ENCODE peak calls at places on chromosomes 7 and 10, in seven cellular contexts. A, Q, I, Y, R, H and O are unnamed samples.
A peak's percentile ranks its signal among the peaks of the same experiment; 100 is the strongest.

GRCh38 chr10:68223535-68224165 is 8.3 kb downstream of the ATOH7 start:
- DNase-seq in A (no peak), Q (no peak), I (no peak), Y (no peak), R (no peak), H (no peak), O (no peak)

GRCh38 chr10:35016009-35016408 is 74.1 kb downstream of the CUL2 start:
- DNase-seq in A (no peak), Q (peak; percentile 56), I (no peak), Y (no peak), R (no peak), H (no peak), O (no peak)

GRCh38 chr10:8060704-8061121 is 6.2 kb downstream of the GATA3 start:
- DNase-seq in A (no peak), Q (no peak), I (no peak), Y (no peak), R (no peak), H (no peak), O (no peak)

GRCh38 chr7:33832326-33832725 is 73.0 kb upstream of the BMPER start:
- DNase-seq in A (no peak), Q (no peak), I (no peak), Y (no peak), R (no peak), H (no peak), O (no peak)

GRCh38 chr10:17841055-17841454 is 31.9 kb downstream of the MRC1 start:
- DNase-seq in A (no peak), Q (peak; percentile 59), I (no peak), Y (no peak), R (no peak), H (no peak), O (no peak)

GRCh38 chr7:155483868-155484325 is 26.0 kb downstream of the EN2 start:
- DNase-seq in A (no peak), Q (peak; percentile 8), I (no peak), Y (no peak), R (no peak), H (no peak), O (no peak)

GRCh38 chr10:33180390-33180789 is 154.1 kb downstream of the NRP1 start:
- DNase-seq in A (no peak), Q (no peak), I (no peak), Y (no peak), R (no peak), H (no peak), O (no peak)

GRCh38 chr10:60944159-60944909 is at the start of gene RHOBTB1:
- DNase-seq in A (no peak), Q (peak; percentile 44), I (peak; percentile 83), Y (peak; percentile 84), R (peak; percentile 4), H (peak; percentile 64), O (peak; percentile 43)

GRCh38 chr10:27341001-27341400 is 100.4 kb upstream of the ACBD5 start:
- DNase-seq in A (no peak), Q (no peak), I (no peak), Y (no peak), R (no peak), H (no peak), O (no peak)

GRCh38 chr7:7795736-7796135 is 77.3 kb upstream of the RPA3 start:
- DNase-seq in A (peak; percentile 26), Q (peak; percentile 91), I (no peak), Y (no peak), R (no peak), H (no peak), O (no peak)

GRCh38 chr7:104228442-104228841 is 20.6 kb upstream of the ORC5 start:
- DNase-seq in A (no peak), Q (no peak), I (no peak), Y (no peak), R (no peak), H (no peak), O (no peak)

GRCh38 chr7:104225441-104225840 is 17.6 kb upstream of the ORC5 start:
- DNase-seq in A (no peak), Q (no peak), I (no peak), Y (no peak), R (no peak), H (no peak), O (no peak)

GRCh38 chr7:104230606-104231005 is 22.8 kb upstream of the ORC5 start:
- DNase-seq in A (no peak), Q (no peak), I (no peak), Y (peak; percentile 23), R (no peak), H (no peak), O (no peak)

GRCh38 chr7:104231054-104232046 is 23.5 kb upstream of the ORC5 start:
- DNase-seq in A (no peak), Q (peak; percentile 46), I (peak; percentile 71), Y (peak; percentile 54), R (no peak), H (peak; percentile 44), O (peak; percentile 12)
- H3K4me3 ChIP-seq in A (no peak overlapping the region), Q (no peak overlapping the region), I (no peak overlapping the region), Y (no peak overlapping the region), R (no peak overlapping the region), H (no peak overlapping the region), O (no peak overlapping the region)

GRCh38 chr7:66413379-66414114 is 208.4 kb downstream of the TPST1 start:
- DNase-seq in A (no peak), Q (peak; percentile 68), I (peak; percentile 86), Y (peak; percentile 96), R (peak; percentile 50), H (peak; percentile 49), O (peak; percentile 39)
- TF ChIP-seq CTCF in A (peak; percentile 48), Q (peak; percentile 76), I (peak; percentile 74), Y (peak; percentile 31), R (peak; percentile 25), H (no peak), O (peak; percentile 62)

GRCh38 chr10:96482815-96483588 is 30.7 kb downstream of the TLL2 start:
- DNase-seq in A (no peak), Q (no peak), I (peak; percentile 8), Y (no peak), R (no peak), H (no peak), O (no peak)
- H3K27me3 ChIP-seq in A (no peaks in the 10 kb centered on the region), Q (no peaks in the 10 kb centered on the region), I (no peaks in the 10 kb centered on the region), Y (no peaks in the 10 kb centered on the region), R (no peaks in the 10 kb centered on the region), H (no peaks in the 10 kb centered on the region), O (no peaks in the 10 kb centered on the region)

DNA sequence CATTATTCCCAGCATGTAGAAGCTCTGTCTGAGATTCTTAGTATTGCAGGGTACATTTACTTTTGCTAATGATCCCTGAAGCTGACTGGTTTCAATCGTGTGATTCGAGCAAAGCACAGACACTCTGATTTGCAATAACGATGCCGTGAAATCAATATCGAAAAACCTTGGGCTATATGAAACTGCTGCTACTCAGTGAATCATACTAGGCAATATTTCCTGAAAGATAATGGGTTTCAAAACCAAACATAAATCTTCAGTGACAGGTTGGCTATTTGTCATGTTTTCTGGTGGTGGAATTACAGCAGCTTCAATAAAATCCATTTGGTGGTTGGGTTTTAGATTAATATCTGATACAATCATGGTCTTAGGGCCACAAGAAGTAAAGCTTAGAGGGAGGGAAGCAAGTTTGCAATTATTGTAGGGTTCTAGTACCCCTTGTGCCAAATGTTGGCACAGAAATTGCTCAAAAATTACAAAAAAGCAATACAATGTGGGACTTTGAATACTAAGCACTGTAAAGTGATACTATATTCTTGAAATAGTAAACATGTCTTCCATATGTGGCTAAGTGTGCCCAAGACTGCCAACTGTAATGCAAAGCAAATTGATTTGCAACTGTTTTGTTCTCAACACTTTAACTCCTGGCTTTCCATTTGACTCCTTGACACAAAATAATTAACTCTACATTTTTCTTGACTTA is 112.4 kb upstream of the JAZF1 start:
- DNase-seq in A (no peak), Q (no peak), I (no peak), Y (no peak), R (no peak), H (no peak), O (no peak)
- H3K4me3 ChIP-seq in A (no peak overlapping the region), Q (no peak overlapping the region), I (no peak overlapping the region), Y (no peak overlapping the region), R (no peak overlapping the region), H (no peak overlapping the region), O (no peak overlapping the region)